ENCODE peak calls at places on chromosomes 6 and 20, in nine cellular contexts. U, Y, M, T, E, J, A, P and D are unnamed samples.

GRCh38 chr6:40900791-40901190 is 138.2 kb downstream of the UNC5CL start:
- DNase-seq in U (no peak), Y (no peak), M (no peak), T (no peak), E (no peak), J (no peak), A (no peak), P (no peak), D (no peak)

GRCh38 chr20:13212750-13213149 is 8.3 kb upstream of the ISM1 start:
- DNase-seq in U (no peak), Y (no peak), M (no peak), T (no peak), E (no peak), J (no peak), A (no peak), P (no peak), D (no peak)

GRCh38 chr6:87829622-87830121 is 127.6 kb upstream of the AKIRIN2 start:
- DNase-seq in U (no peak), Y (no peak), M (no peak), T (no peak), E (no peak), J (no peak), A (no peak), P (no peak), D (no peak)

GRCh38 chr6:18025591-18025990 is 38.2 kb upstream of the KIF13A start:
- DNase-seq in U (no peak), Y (no peak), M (no peak), T (no peak), E (no peak), J (no peak), A (no peak), P (no peak), D (no peak)

GRCh38 chr6:88544986-88545612 is 379.0 kb upstream of the CNR1 start:
- DNase-seq in U (no peak), Y (no peak), M (no peak), T (no peak), E (no peak), J (no peak), A (no peak), P (no peak), D (no peak)

GRCh38 chr6:144064831-144065668 is 30.3 kb downstream of the SF3B5 start:
- DNase-seq in U (no peak), Y (peak), M (no peak), T (peak), E (no peak), J (no peak), A (no peak), P (no peak), D (no peak)

GRCh38 chr6:20205722-20206154 is 6.5 kb downstream of the MBOAT1 start:
- DNase-seq in U (peak), Y (no peak), M (no peak), T (no peak), E (no peak), J (no peak), A (no peak), P (no peak), D (no peak)

GRCh38 chr6:28858963-28859362 is 64.8 kb downstream of the TRIM27 start:
- DNase-seq in U (no peak), Y (no peak), M (no peak), T (no peak), E (no peak), J (no peak), A (no peak), P (peak), D (no peak)

GRCh38 chr20:57896017-57896416 is 186.2 kb upstream of the PMEPA1 start:
- DNase-seq in U (no peak), Y (no peak), M (no peak), T (no peak), E (no peak), J (no peak), A (no peak), P (no peak), D (no peak)

GRCh38 chr6:37306026-37306425 is 47.8 kb upstream of the RNF8 start:
- DNase-seq in U (no peak), Y (no peak), M (no peak), T (no peak), E (no peak), J (no peak), A (no peak), P (no peak), D (no peak)

GRCh38 chr20:62355527-62356142 is 11.5 kb downstream of the LAMA5 start:
- DNase-seq in U (peak), Y (peak), M (no peak), T (no peak), E (peak), J (peak), A (peak), P (peak), D (no peak)

GRCh38 chr6:37209461-37210205 is 39.7 kb downstream of the PIM1 start:
- DNase-seq in U (no peak), Y (no peak), M (no peak), T (no peak), E (no peak), J (no peak), A (no peak), P (no peak), D (no peak)

GRCh38 chr6:92586236-92586977 is 833.0 kb downstream of the EPHA7 start:
- DNase-seq in U (no peak), Y (no peak), M (no peak), T (no peak), E (no peak), J (no peak), A (no peak), P (no peak), D (no peak)

GRCh38 chr6:154197176-154197850 is 158.3 kb downstream of the OPRM1 start:
- DNase-seq in U (no peak), Y (no peak), M (no peak), T (no peak), E (no peak), J (no peak), A (peak), P (peak), D (no peak)

GRCh38 chr6:137904822-137905617 is 38.0 kb downstream of the TNFAIP3 start:
- DNase-seq in U (no peak), Y (no peak), M (peak), T (no peak), E (no peak), J (peak), A (no peak), P (no peak), D (no peak)

GRCh38 chr6:5466459-5466858 is 205.1 kb downstream of the FARS2 start:
- DNase-seq in U (no peak), Y (no peak), M (peak), T (peak), E (no peak), J (no peak), A (peak), P (peak), D (no peak)

GRCh38 chr20:48404598-48404997 is 423.2 kb downstream of the PREX1 start:
- DNase-seq in U (no peak), Y (no peak), M (no peak), T (no peak), E (no peak), J (no peak), A (no peak), P (peak), D (no peak)

GRCh38 chr6:108895591-108895990 is 47.4 kb downstream of the ARMC2 start:
- DNase-seq in U (no peak), Y (no peak), M (no peak), T (no peak), E (no peak), J (no peak), A (no peak), P (no peak), D (no peak)

GRCh38 chr6:142850653-142851434 is 94.1 kb downstream of the HIVEP2 start:
- DNase-seq in U (no peak), Y (no peak), M (peak), T (no peak), E (no peak), J (no peak), A (peak), P (peak), D (no peak)

GRCh38 chr6:33197431-33198048 is 2.9 kb downstream of the RXRB start:
- DNase-seq in U (peak), Y (peak), M (peak), T (peak), E (peak), J (no peak), A (peak), P (peak), D (no peak)

GRCh38 chr6:167750956-167751358 is 75.8 kb upstream of the AFDN start:
- DNase-seq in U (peak), Y (peak), M (no peak), T (no peak), E (no peak), J (peak), A (no peak), P (peak), D (peak)

GRCh38 chr6:161837449-161837735 is 563.5 kb upstream of the AGPAT4 start:
- DNase-seq in U (no peak), Y (no peak), M (no peak), T (no peak), E (no peak), J (no peak), A (no peak), P (no peak), D (no peak)

GRCh38 chr20:653590-654426 is 808 bp upstream of the SRXN1 start:
- DNase-seq in U (no peak), Y (no peak), M (no peak), T (no peak), E (no peak), J (no peak), A (no peak), P (no peak), D (no peak)

GRCh38 chr6:106534564-106534982 is 94.7 kb downstream of the RTN4IP1 start:
- DNase-seq in U (no peak), Y (no peak), M (no peak), T (no peak), E (no peak), J (no peak), A (no peak), P (no peak), D (no peak)

GRCh38 chr6:41670703-41671360 is 32.6 kb downstream of the MDFI start:
- DNase-seq in U (no peak), Y (no peak), M (no peak), T (no peak), E (no peak), J (no peak), A (no peak), P (no peak), D (no peak)

GRCh38 chr20:57619053-57619831 is 984 bp downstream of the ZBP1 start:
- DNase-seq in U (peak), Y (no peak), M (no peak), T (no peak), E (no peak), J (no peak), A (no peak), P (no peak), D (no peak)

DNA sequence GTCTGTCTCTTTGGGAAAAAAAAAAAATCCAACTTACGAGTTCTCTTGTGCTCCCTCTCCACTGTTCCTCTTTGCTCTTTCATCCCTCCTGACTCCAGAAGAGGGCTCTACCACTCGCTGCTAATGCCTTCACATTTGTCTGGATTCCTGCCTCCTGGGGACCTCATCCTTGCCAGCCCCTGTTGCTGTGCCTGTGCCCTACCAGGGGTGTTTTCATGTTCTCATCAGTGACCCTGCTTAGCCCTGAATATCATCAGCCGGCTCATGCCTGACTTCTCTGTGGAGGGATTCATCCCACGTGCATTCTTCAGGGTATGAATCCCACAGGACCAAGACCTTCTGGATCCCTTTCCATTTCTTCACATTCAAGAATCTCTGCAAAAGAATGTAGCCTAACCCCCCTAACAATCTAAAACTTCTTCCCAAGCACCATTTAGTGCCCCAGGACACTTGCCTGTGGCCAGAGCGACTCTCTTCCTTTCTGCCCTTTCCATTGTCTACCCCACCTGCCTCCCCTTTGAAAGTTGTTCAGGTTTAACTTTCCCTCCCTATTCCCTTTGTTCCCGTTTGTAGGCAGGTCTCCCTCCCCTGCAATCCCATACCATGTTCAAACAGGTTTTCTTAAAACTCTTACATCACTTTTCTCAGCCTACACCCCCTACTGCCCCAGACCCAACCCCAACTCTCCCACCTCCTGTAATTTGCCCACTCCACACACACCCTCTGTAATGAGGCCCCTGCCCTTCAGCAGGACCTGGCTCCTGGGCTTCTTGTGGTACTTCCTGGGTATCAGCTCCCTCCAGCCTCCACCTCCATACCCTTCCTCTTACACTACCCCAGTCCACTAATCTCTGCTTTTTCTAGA is 50.2 kb downstream of the RREB1 start:
- DNase-seq in U (no peak), Y (no peak), M (peak), T (no peak), E (no peak), J (no peak), A (no peak), P (no peak), D (no peak)
- TF ChIP-seq CTCF in U (no peak), Y (no peak), M (peak), T (peak), E (no peak), J (no peak), A (peak), P (no peak), D (no peak)

GRCh38 chr6:12162203-12162602 is 128.0 kb upstream of the EDN1 start:
- DNase-seq in U (no peak), Y (no peak), M (no peak), T (no peak), E (no peak), J (no peak), A (no peak), P (no peak), D (no peak)

GRCh38 chr6:12163744-12164507 is 126.2 kb upstream of the EDN1 start:
- DNase-seq in U (no peak), Y (no peak), M (no peak), T (no peak), E (no peak), J (no peak), A (no peak), P (peak), D (no peak)

GRCh38 chr6:12160350-12160749 is 129.8 kb upstream of the EDN1 start:
- DNase-seq in U (peak), Y (no peak), M (peak), T (no peak), E (no peak), J (peak), A (peak), P (no peak), D (no peak)

GRCh38 chr6:12163149-12163548 is 127.0 kb upstream of the EDN1 start:
- DNase-seq in U (no peak), Y (no peak), M (no peak), T (no peak), E (no peak), J (no peak), A (no peak), P (no peak), D (no peak)

GRCh38 chr6:12158686-12159415 is 131.3 kb upstream of the EDN1 start:
- DNase-seq in U (no peak), Y (no peak), M (no peak), T (no peak), E (no peak), J (no peak), A (no peak), P (no peak), D (no peak)
- TF ChIP-seq CTCF in U (no peak), Y (no peak), M (peak), T (peak), E (no peak), J (no peak), A (peak), P (peak), D (peak)

DNA sequence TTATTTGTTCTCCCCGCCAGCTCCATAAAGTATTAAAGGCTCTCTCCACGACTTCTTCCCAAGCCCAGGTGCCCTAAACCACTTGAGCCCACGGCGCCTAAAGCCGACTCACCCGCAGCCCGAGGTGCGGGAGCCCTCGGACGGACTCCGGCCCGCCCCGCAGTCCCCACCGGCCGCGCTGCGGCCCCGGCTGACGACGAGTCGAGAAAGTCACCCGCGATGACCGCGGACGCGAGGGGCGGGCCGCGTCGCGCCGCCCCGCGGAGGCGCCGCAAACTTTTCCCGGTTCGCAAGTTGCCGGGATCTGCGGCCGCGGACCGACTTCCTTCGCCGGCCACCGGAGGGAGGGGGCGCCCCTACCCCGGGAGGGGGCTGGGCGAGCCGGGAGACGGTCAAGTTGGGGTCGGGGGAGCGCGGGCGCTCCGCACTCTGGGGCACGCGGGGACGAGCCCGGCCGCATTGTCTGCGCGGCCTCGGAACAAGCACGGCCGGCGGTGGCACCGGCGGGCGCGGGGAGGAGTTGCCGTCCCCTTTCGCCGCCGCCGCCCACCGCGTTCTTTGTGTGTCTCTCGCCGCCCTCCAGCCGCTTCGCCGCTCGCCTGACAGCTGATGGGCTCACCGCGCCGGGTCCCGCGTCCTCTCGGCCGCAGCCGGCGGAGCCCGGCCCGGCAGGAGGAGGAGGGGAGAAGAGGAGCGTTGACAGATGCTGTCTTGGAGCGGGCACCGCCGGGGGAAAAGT is 131.5 kb downstream of the OGFRL1 start:
- DNase-seq in U (peak), Y (peak), M (no peak), T (no peak), E (peak), J (peak), A (no peak), P (peak), D (peak)
- TF ChIP-seq CTCF in U (peak), Y (peak), M (peak), T (peak), E (no peak), J (peak), A (peak), P (peak), D (peak)

DNA sequence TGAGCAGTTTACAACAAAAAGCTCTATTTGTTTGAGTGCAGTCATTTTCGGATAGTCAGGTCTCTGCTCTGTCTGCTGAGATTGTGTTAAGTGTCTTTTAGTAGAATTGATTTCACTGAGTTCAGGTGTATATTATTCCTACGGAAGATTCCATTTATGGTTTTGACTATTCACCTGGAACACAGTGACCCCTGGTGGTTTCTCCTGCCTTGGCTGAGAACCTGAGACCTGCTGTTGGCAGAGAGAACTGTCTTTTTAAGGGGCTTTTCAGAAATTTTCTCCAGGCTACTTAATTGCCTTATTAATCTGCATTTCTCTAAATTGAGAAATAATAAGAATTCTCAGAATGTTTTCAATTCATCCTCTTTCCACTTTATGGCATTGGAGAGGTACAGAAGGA is 508.0 kb downstream of the TBC1D32 start:
- DNase-seq in U (peak), Y (peak), M (no peak), T (peak), E (peak), J (no peak), A (no peak), P (peak), D (peak)
- TF ChIP-seq CTCF in U (peak), Y (peak), M (peak), T (peak), E (peak), J (no peak), A (peak), P (peak), D (peak)

GRCh38 chr20:44750081-44750805 is 4.6 kb downstream of the KCNK15 start:
- DNase-seq in U (no peak), Y (peak), M (no peak), T (no peak), E (no peak), J (no peak), A (no peak), P (no peak), D (no peak)
- TF ChIP-seq CTCF in U (no peak), Y (no peak), M (peak), T (peak), E (no peak), J (peak), A (no peak), P (peak), D (no peak)